ENCODE peak calls at places on chromosomes 2 and 18, in five cellular contexts. R is bronchial epithelial cell, I is glutamatergic neuron, F is lower lobe of right lung, W is astrocyte of the spinal cord. H is an unnamed sample.

GRCh38 chr2:215906458-215906857 is 106.9 kb downstream of the MREG start:
- DNase-seq in W (no peak), F (no peak), I (no peak), R (no peak), H (no peak)

GRCh38 chr2:111662039-111662740 is 221.8 kb downstream of the ANAPC1 start:
- DNase-seq in W (peak), F (no peak), R (peak), I (no peak), H (peak)

GRCh38 chr2:25168256-25169072 is at the start of gene POMC:
- DNase-seq in I (no peak), F (peak), R (peak), W (peak), H (peak)

GRCh38 chr18:7871560-7872456 is 304.7 kb downstream of the PTPRM start:
- DNase-seq in I (no peak), F (no peak), W (no peak), R (peak), H (peak)

GRCh38 chr18:26854292-26854881 is 11.1 kb downstream of the AQP4 start:
- DNase-seq in R (no peak), I (no peak), F (no peak), W (no peak), H (no peak)

GRCh38 chr2:217101972-217102371 is 242.1 kb upstream of the TNP1 start:
- DNase-seq in F (no peak), R (no peak), W (no peak), I (no peak), H (no peak)

GRCh38 chr2:172811027-172811426 is 75.4 kb downstream of the RAPGEF4 start:
- DNase-seq in F (no peak), R (no peak), W (no peak), I (no peak), H (no peak)

GRCh38 chr2:71700041-71700879 is 246.9 kb downstream of the DYSF start:
- DNase-seq in W (no peak), F (no peak), R (no peak), I (no peak), H (no peak)

GRCh38 chr2:35391736-35392442 is 963.7 kb upstream of the CRIM1 start:
- DNase-seq in I (no peak), R (no peak), W (no peak), F (no peak), H (no peak)

GRCh38 chr2:44776924-44777480 is 164.5 kb upstream of the SIX3 start:
- DNase-seq in R (no peak), I (no peak), W (no peak), F (no peak), H (no peak)

GRCh38 chr2:182266909-182267308 is 159.9 kb downstream of the PDE1A start:
- DNase-seq in R (no peak), W (no peak), I (no peak), F (no peak), H (no peak)

GRCh38 chr2:165122521-165122920 is 81.3 kb downstream of the SCN3A start:
- DNase-seq in R (peak), W (no peak), I (no peak), F (no peak), H (no peak)

GRCh38 chr2:8803658-8804379 is 33.6 kb downstream of the KIDINS220 start:
- DNase-seq in W (peak), R (peak), F (no peak), I (no peak), H (peak)

GRCh38 chr2:229780856-229781773 is 66.8 kb upstream of the DNER start:
- DNase-seq in F (no peak), R (peak), W (peak), I (no peak), H (peak)

GRCh38 chr2:33038230-33038629 is 91.5 kb downstream of the LTBP1 start:
- DNase-seq in F (no peak), R (peak), I (no peak), W (no peak), H (peak)

GRCh38 chr2:33038799-33039198 is 92.0 kb downstream of the LTBP1 start:
- DNase-seq in R (no peak), W (no peak), F (no peak), I (no peak), H (no peak)

GRCh38 chr2:33033524-33034150 is 86.9 kb downstream of the LTBP1 start:
- DNase-seq in F (no peak), W (peak), R (peak), I (peak), H (no peak)

GRCh38 chr2:33032245-33032644 is 85.5 kb downstream of the LTBP1 start:
- DNase-seq in F (no peak), W (no peak), I (no peak), R (no peak), H (no peak)

DNA sequence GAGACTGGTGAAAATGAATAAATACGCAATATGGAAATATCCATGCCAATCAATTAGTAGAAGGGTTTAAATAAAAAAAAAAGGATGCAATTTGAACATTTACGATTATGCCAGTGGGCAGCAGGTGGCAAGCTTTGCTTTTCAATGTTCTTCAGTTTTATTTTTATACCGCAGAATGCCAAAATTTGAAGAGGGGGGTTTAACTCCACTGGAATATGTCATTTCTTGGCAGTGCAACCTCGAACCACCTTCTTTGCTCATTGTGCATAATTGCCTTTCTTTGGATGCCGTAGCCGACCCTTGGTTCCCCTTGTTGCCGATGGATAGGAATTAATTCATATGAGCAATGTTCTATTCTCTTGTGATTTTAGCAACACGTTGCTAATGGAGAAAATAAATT is 88.0 kb downstream of the LTBP1 start:
- DNase-seq in W (peak), R (no peak), F (no peak), I (no peak), H (peak)
- TF ChIP-seq CTCF in W (peak), R (peak), F (no peak), I (no peak), H (peak)

GRCh38 chr18:63523660-63524059 is 18.5 kb upstream of the SERPINB12 start:
- DNase-seq in W (no peak), F (no peak), R (no peak), I (no peak), H (no peak)
- TF ChIP-seq CTCF in W (no peak), F (no peak), R (no peak), I (no peak), H (no peak)

DNA sequence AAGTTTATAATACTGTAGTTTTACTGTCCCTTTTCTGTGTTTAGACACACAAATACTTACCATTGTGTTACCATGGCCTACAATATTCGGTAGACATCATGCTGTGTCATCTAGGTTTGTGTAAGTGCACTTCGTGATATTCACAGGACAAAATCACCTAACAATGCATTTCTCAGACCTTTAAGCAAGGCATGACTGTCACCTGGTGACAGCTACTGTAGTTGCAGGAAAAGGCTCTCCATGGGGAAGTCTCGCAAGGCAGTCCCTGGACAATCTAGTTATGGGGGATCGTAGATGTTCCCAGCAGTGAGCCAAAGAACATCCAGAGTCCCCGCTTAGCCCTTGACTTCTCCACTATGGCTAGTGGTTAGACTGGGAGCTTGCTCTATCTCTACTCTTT is 73.1 kb downstream of the EIF2AK3 start:
- DNase-seq in W (no peak), R (peak), I (no peak), F (no peak), H (no peak)
- TF ChIP-seq CTCF in W (no peak), R (peak), I (no peak), F (no peak), H (no peak)

DNA sequence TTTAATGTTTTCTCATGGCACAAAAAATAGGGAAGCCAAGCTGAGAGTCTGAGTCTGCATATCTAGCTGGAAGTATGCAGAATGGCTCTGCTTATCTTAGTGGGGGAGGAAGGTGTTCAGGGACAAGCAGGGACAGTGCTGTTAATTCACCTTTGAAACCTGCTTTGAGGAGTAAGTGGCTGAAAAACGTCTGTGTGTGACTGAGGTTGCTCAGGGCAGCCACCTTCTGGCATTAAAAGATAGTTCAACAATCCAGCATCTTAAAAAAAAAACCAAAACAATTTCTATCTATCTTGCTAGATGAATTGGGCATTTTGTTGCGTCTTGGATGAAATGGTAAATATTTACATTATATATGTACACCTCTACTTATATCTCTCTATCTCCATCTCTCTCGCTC is 2.0 kb upstream of the TRPM8 start:
- DNase-seq in W (no peak), I (no peak), F (no peak), R (peak), H (peak)
- TF ChIP-seq CTCF in W (peak), I (peak), F (no peak), R (peak), H (peak)

DNA sequence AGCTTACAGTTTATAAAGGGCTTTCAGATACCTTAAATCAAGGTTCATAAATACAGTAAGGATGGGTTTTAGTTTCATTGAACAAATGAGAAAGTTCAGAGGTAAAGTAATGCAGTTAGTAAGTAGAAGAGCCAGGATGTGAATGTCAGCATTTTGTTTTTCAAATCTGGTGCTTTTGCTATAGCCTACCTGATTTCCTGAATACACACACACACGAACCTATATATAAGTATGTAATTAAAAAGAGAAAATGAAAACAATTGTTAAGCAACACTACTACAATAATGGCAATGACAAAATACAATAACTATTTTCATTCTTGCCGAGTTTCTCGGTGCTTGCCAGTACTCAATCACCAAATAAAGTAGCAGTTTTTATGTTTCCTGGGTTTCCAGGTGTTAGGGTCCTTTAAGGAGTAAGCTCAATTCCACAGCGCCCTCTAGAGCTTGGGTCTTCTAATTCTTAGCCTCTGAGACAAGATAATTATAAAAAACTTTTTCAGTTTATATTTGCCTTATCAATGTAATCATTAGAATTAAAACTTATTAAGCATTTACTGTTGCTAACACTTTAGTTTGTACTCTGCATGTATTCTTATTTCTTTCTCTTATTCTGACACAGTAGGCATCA is 512.9 kb upstream of the ACVR2A start:
- DNase-seq in I (no peak), W (peak), R (peak), F (no peak), H (peak)
- TF ChIP-seq CTCF in I (peak), W (peak), R (peak), F (peak), H (peak)

H was measured in RWPE1.